ENCODE peak calls at places on chromosomes 11 and 22, in four cellular contexts. D is fibroblast of mammary gland, W is AG09319, U is breast epithelium. Z is an unnamed sample.

GRCh38 chr11:110764485-110764884 is 52.2 kb upstream of the ARHGAP20 start:
- DNase-seq in U (no peak), W (no peak), D (peak), Z (no peak)

GRCh38 chr22:44449061-44449682 is 48.9 kb downstream of the RTL6 start:
- DNase-seq in W (peak), D (peak), U (no peak), Z (no peak)

GRCh38 chr11:35088676-35089075 is 50.3 kb upstream of the CD44 start:
- DNase-seq in D (no peak), U (no peak), W (no peak), Z (no peak)

GRCh38 chr22:38235240-38235850 is 33.6 kb downstream of the MAFF start:
- DNase-seq in W (no peak), U (no peak), D (peak), Z (no peak)

GRCh38 chr11:71307811-71308645 is 55.7 kb upstream of the SHANK2 start:
- DNase-seq in W (no peak), U (peak), D (no peak), Z (peak)

GRCh38 chr11:19769820-19770219 is 57.2 kb downstream of the NAV2 start:
- DNase-seq in U (no peak), D (peak), W (peak), Z (no peak)

GRCh38 chr11:121487191-121487590 is 34.4 kb upstream of the SORL1-AS1 start:
- DNase-seq in W (no peak), D (no peak), U (no peak), Z (no peak)

GRCh38 chr11:47328449-47329390 is 23.8 kb downstream of the MYBPC3 start:
- DNase-seq in D (no peak), U (no peak), W (no peak), Z (no peak)

GRCh38 chr11:86644291-86644690 is 28.1 kb downstream of the ME3 start:
- DNase-seq in D (peak), W (no peak), U (no peak), Z (no peak)

GRCh38 chr11:120573756-120574354 is 62.3 kb downstream of the GRIK4 start:
- DNase-seq in U (no peak), W (no peak), D (no peak), Z (no peak)

GRCh38 chr11:118843518-118843917 is 40.2 kb upstream of the CXCR5 start:
- DNase-seq in D (no peak), W (no peak), U (no peak), Z (no peak)

GRCh38 chr22:44930016-44930710 is 79.6 kb downstream of the PHF21B start:
- DNase-seq in U (no peak), D (no peak), W (no peak), Z (no peak)

GRCh38 chr22:20981787-20982562 is at the start of gene LZTR1:
- DNase-seq in D (peak), U (peak), W (peak), Z (peak)

GRCh38 chr11:15199693-15200092 is 85.0 kb downstream of the INSC start:
- DNase-seq in U (peak), D (peak), W (no peak), Z (no peak)

GRCh38 chr22:28902490-28902889 is 19.1 kb downstream of the ZNRF3 start:
- DNase-seq in W (no peak), D (no peak), U (no peak), Z (no peak)

GRCh38 chr11:102120006-102120405 is 9.8 kb downstream of the YAP1 start:
- DNase-seq in D (peak), W (no peak), U (no peak), Z (no peak)

GRCh38 chr22:49398646-49399045 is 429.0 kb downstream of the BRD1 start:
- DNase-seq in U (peak), D (no peak), W (no peak), Z (no peak)

GRCh38 chr11:95699631-95700470 is 89.7 kb downstream of the FAM76B start:
- DNase-seq in D (peak), U (no peak), W (no peak), Z (no peak)

GRCh38 chr11:94768602-94769511 is 701 bp downstream of the AMOTL1 start:
- DNase-seq in W (no peak), U (no peak), D (no peak), Z (peak)

GRCh38 chr22:39938509-39938908 is 21.7 kb upstream of the TMA7B start:
- DNase-seq in U (no peak), D (no peak), W (no peak), Z (no peak)

GRCh38 chr11:72726266-72727220 is 25.7 kb downstream of the ARAP1 start:
- DNase-seq in U (no peak), W (no peak), D (no peak), Z (no peak)

GRCh38 chr22:22068025-22068424 is 85.4 kb upstream of the TOP3B start:
- DNase-seq in D (no peak), U (no peak), W (no peak), Z (no peak)

GRCh38 chr22:19757140-19757984 is 3.2 kb upstream of the TBX1 start:
- DNase-seq in D (no peak), W (no peak), U (no peak), Z (no peak)

GRCh38 chr11:58586998-58587397 is 8.1 kb downstream of the ZFP91 start:
- DNase-seq in U (no peak), W (no peak), D (no peak), Z (no peak)

GRCh38 chr11:6925636-6926207 is 504 bp upstream of the ZNF215 start:
- DNase-seq in W (no peak), D (peak), U (no peak), Z (no peak)

GRCh38 chr11:110091995-110092576 is 1.1 kb upstream of the ZC3H12C start:
- DNase-seq in U (no peak), D (peak), W (no peak), Z (no peak)

GRCh38 chr22:46450931-46451660 is 86.3 kb downstream of the CELSR1 start:
- DNase-seq in U (no peak), W (no peak), D (no peak), Z (no peak)

DNA sequence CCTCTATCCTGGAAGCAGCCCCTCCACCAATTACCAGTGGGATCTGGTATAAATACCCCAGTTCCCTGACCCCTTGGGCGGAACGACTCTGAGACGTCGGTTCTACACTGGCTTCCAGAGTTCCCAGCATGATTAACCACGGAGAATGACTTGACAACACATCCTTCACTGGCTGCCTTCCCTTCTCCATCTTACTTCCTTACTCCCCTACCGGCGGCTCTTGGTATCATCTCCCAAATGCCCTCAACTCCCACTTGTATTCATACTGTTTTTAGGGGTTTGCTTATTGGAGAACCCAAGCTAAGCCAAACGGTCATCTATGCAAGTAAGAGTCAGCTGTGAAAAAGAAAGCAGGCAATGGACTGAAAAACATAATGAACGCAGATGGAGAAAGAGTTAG is 56.1 kb downstream of the APOL3 start:
- DNase-seq in W (no peak), D (no peak), U (no peak), Z (no peak)
- TF ChIP-seq CTCF in W (no peak), D (no peak), U (no peak), Z (no peak)

GRCh38 chr11:89201138-89201537 is 23.5 kb downstream of the TYR start:
- DNase-seq in W (no peak), U (no peak), D (no peak), Z (no peak)

GRCh38 chr11:89203814-89204213 is 26.1 kb downstream of the TYR start:
- DNase-seq in D (no peak), W (no peak), U (no peak), Z (no peak)

DNA sequence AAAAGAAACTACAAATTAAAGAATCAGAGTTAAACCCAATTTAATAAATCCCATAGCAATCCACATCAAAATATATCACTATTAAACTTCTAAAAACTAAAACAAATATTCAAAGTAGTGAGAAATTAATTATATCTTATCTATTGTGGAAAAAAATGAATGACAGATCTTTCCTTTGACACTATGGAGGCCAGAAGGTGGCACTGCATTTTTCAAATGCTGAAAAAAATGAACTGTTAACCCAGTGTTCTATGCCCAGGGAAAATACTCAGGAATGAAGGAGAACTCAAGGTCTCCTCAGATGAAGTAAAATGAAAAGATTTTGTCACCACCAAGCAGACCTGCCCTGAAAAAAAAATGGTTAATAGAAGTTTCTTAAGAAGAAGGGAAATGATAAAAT is 27.7 kb downstream of the TYR start:
- DNase-seq in D (no peak), W (no peak), U (no peak), Z (no peak)
- TF ChIP-seq CTCF in D (peak), W (no peak), U (no peak), Z (no peak)

GRCh38 chr11:65779669-65779918 is 1.2 kb downstream of the AP5B1 start:
- DNase-seq in W (no peak), D (no peak), U (no peak), Z (no peak)

GRCh38 chr11:65781152-65781961 is 581 bp upstream of the AP5B1 start:
- DNase-seq in U (no peak), D (no peak), W (no peak), Z (no peak)

GRCh38 chr11:65778901-65779668 is 1.7 kb downstream of the AP5B1 start:
- DNase-seq in W (no peak), U (peak), D (no peak), Z (peak)

GRCh38 chr11:65780770-65781151 is at the start of gene AP5B1:
- DNase-seq in D (peak), W (no peak), U (peak), Z (peak)

GRCh38 chr11:65779919-65780769 is 632 bp downstream of the AP5B1 start:
- DNase-seq in D (peak), W (peak), U (peak), Z (peak)
- TF ChIP-seq CTCF in D (peak), W (peak), U (peak), Z (peak)

DNA sequence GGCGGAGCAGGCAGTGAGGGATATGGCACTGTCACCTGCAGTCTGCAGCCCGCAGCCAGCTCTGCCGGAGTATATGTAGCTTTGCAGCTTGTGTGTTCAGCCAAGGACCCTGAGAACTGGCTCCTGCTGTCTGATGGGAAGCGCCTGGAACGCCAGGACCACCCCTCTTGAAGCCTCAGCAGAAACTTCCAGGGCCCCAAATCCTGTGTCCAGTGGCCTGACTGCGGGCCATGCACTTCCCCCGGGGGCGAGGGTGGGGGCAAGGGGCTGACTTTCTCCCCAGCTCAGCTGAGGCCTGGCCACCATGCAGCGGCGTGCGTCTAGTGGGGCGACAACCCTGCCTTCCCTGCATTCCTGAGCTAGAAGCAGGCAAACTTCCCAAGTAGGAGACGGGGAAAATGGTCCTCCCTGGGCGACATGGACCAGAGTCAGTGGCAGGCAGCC is 32.3 kb downstream of the PISD start:
- DNase-seq in D (no peak), W (no peak), U (no peak), Z (no peak)
- TF ChIP-seq CTCF in D (no peak), W (no peak), U (no peak), Z (no peak)

DNA sequence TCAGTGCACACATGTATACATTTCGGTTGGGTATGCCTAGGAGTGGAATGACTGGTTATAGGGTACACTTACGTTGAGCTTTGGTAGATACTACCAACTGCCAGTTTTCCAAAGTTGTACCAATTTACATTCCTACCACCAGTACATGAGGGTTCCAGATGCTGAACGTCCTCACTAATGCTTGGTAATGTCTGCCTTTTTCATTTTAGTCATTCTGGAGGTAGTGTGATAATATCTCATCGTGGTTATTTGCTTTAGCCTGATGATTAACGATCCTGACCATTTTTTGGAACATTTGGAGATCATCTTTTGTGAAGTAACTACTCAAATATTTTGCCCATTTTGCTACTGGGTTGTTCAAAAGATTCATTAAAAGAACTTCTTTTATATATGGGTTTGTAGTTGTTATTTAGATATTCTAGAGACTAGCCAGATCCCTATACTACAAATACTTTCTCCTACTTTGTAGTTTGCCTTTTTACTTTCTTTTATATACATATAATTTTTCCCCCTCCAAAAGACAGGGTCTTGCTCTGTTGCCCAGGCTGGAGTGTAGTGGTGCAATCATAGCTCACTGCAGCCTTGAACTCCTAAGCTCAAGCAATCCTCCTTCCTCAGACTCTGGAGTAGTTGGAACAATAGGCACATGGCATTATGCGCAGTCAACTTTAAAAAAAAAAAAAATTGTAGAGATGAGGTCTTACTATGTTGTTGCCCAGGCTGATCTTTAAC is 62.1 kb downstream of the RBFOX2 start:
- DNase-seq in U (no peak), D (peak), W (no peak), Z (no peak)
- TF ChIP-seq CTCF in U (no peak), D (peak), W (no peak), Z (no peak)

GRCh38 chr11:5204787-5205186 is 4.3 kb upstream of the OR51V1 start:
- DNase-seq in W (peak), D (peak), U (no peak), Z (peak)
- TF ChIP-seq CTCF in W (peak), D (peak), U (peak), Z (peak)

GRCh38 chr11:68857037-68857586 is 15.4 kb upstream of the CPT1A start:
- DNase-seq in D (no peak), W (no peak), U (no peak), Z (no peak)
- TF ChIP-seq CTCF in D (no peak), W (no peak), U (no peak), Z (no peak)

GRCh38 chr11:68959465-68960298 is 21.1 kb downstream of the MRGPRD start:
- DNase-seq in W (no peak), U (no peak), D (no peak), Z (no peak)

GRCh38 chr11:68958211-68958610 is 22.6 kb downstream of the MRGPRD start:
- DNase-seq in U (no peak), D (no peak), W (no peak), Z (no peak)

GRCh38 chr11:68956547-68957254 is 24.1 kb downstream of the MRGPRD start:
- DNase-seq in D (no peak), W (no peak), U (no peak), Z (peak)

GRCh38 chr11:68956142-68956541 is 24.6 kb downstream of the MRGPRD start:
- DNase-seq in D (no peak), W (no peak), U (no peak), Z (peak)

DNA sequence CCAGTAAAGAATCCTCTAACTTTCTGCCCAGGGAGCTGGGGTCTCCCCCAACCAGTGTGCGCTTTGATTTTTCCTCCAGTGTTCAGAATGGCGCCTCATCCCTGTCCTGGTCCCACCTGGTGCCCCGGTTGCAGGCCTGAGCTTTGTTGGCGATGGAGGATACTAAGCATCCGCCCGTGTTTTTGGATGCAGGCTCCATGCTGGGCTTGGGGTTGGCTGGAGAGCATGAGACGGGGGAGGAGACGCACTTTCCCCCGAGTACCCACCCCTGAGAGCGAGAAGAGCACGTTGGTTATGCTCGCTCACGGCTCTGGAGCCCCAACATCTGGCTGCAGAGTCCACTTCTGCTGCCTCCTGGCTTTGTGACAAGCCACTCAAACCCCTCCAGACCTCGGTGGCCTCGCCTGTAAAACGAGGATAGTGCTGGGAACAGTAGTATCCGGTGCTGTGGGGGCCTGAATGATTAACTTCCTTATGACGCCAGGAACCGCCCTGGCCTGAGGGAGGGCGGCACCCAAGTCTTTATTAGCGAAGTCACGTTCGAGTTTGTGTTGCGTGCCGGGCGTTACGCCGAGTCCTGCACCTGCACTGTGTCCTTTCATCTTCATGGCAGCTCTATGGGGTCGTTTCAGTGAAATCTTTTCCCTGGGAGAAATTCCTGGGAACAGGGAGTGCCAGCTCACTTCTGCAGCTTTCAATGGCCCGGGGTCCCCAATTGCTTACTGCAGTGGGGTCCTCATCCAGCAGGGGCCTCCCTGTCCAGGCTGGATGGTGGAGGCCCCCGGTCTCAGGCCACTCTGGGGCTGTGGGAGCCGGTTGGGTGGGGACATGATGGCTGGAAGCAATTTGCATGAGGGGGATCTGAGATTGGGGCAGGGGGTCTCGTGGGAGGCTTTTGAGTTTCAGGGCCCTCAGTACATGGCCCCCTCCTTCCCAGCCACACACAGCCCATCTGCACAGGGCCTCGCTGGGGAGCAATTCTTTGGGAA is 25.5 kb downstream of the MRGPRD start:
- DNase-seq in U (no peak), D (peak), W (no peak), Z (peak)
- TF ChIP-seq CTCF in U (no peak), D (no peak), W (no peak), Z (no peak)

GRCh38 chr11:31443802-31444201 is 65.6 kb downstream of the IMMP1L start:
- DNase-seq in D (no peak), W (no peak), U (no peak), Z (no peak)

GRCh38 chr11:31442086-31442485 is 67.3 kb downstream of the IMMP1L start:
- DNase-seq in D (no peak), U (no peak), W (no peak), Z (no peak)

GRCh38 chr11:31449040-31449439 is 60.4 kb downstream of the IMMP1L start:
- DNase-seq in W (no peak), D (no peak), U (no peak), Z (no peak)

GRCh38 chr11:31441296-31441695 is 68.1 kb downstream of the IMMP1L start:
- DNase-seq in U (no peak), W (no peak), D (no peak), Z (no peak)

GRCh38 chr11:31445621-31446020 is 63.8 kb downstream of the IMMP1L start:
- DNase-seq in D (no peak), U (no peak), W (no peak), Z (no peak)
- TF ChIP-seq CTCF in D (no peak), U (no peak), W (no peak), Z (no peak)